ENCODE peak calls at places on chromosomes 1 and 21, in ten cellular contexts. S is HuH-7.5; B is AG09309; U is stimulated activated CD8-positive, alpha-beta memory T cell treated with anti-CD3 and anti-CD28 coated beads, Interleukin-15, amount 100 ng/mL, for 24 hours; H is body of pancreas; P is fibroblast of lung; Y is A549; T is C1 segment of cervical spinal cord; G is foreskin fibroblast; E is activated T-cell treated with anti-CD3 and anti-CD28 coated beads for 1 hour. L is an unnamed sample.

GRCh38 chr1:183021405-183022201 is 1.6 kb upstream of the LAMC1 start:
- DNase-seq in E (no peak), B (no peak), S (no peak), T (no peak), P (no peak), Y (no peak), H (no peak), U (no peak), G (no peak), L (no peak)

GRCh38 chr1:107702946-107703571 is 261.9 kb downstream of the VAV3 start:
- DNase-seq in Y (no peak), P (no peak), U (no peak), G (no peak), B (no peak), S (no peak), E (no peak), H (no peak), T (no peak), L (no peak)

GRCh38 chr21:31557956-31558838 is 101.3 kb upstream of the SOD1 start:
- DNase-seq in S (no peak), P (no peak), Y (no peak), H (peak), B (no peak), G (no peak), U (no peak), E (peak), T (peak), L (no peak)

GRCh38 chr1:43952731-43953350 is 6.1 kb downstream of the IPO13 start:
- DNase-seq in B (no peak), H (no peak), Y (no peak), S (no peak), G (no peak), U (no peak), P (no peak), E (no peak), T (peak), L (no peak)

GRCh38 chr21:31284797-31285397 is 59.2 kb downstream of the TIAM1 start:
- DNase-seq in U (no peak), P (peak), H (no peak), G (peak), Y (no peak), E (no peak), T (no peak), S (no peak), B (no peak), L (no peak)

GRCh38 chr1:55893155-55893554 is 678.0 kb upstream of the USP24 start:
- DNase-seq in P (peak), H (no peak), U (no peak), T (no peak), S (peak), G (peak), E (no peak), B (no peak), Y (peak), L (peak)

GRCh38 chr1:8464377-8464776 is 146.5 kb downstream of the SLC45A1 start:
- DNase-seq in Y (no peak), G (no peak), P (no peak), U (no peak), T (no peak), H (no peak), S (no peak), B (no peak), E (no peak), L (no peak)

GRCh38 chr21:17472592-17473271 is 40.1 kb upstream of the CXADR start:
- DNase-seq in E (no peak), G (no peak), H (no peak), Y (no peak), B (no peak), P (no peak), S (no peak), T (no peak), U (no peak), L (no peak)

GRCh38 chr1:218874801-218875400 is 298.8 kb upstream of the LYPLAL1 start:
- DNase-seq in Y (no peak), E (no peak), G (no peak), B (no peak), P (no peak), H (no peak), U (no peak), S (no peak), T (no peak), L (no peak)

GRCh38 chr1:229972600-229973296 is 94.3 kb upstream of the GALNT2 start:
- DNase-seq in E (no peak), B (no peak), Y (no peak), P (no peak), T (no peak), U (no peak), H (no peak), S (no peak), G (no peak), L (no peak)

GRCh38 chr1:119873166-119874025 is 22.9 kb downstream of the ADAM30 start:
- DNase-seq in G (peak), T (no peak), H (no peak), B (peak), P (peak), U (no peak), S (no peak), E (no peak), Y (no peak), L (no peak)

GRCh38 chr1:34590211-34590623 is 164.6 kb upstream of the GJB5 start:
- DNase-seq in B (no peak), T (no peak), E (no peak), S (no peak), Y (no peak), U (no peak), P (no peak), G (no peak), H (peak), L (no peak)

GRCh38 chr1:68232354-68233148 is at the start of gene WLS:
- DNase-seq in B (no peak), H (peak), T (peak), P (peak), U (no peak), Y (peak), G (peak), S (peak), E (no peak), L (no peak)

GRCh38 chr1:190583862-190584261 is 106.2 kb upstream of the BRINP3 start:
- DNase-seq in T (no peak), U (no peak), H (no peak), G (no peak), B (no peak), S (no peak), Y (no peak), P (no peak), E (no peak), L (no peak)

GRCh38 chr1:163013826-163014600 is 55.1 kb upstream of the RGS4 start:
- DNase-seq in E (no peak), P (no peak), G (no peak), T (no peak), S (no peak), Y (no peak), B (no peak), U (no peak), H (no peak), L (no peak)

GRCh38 chr1:44645466-44646244 is 28.6 kb downstream of the TMEM53 start:
- DNase-seq in P (peak), T (peak), G (no peak), E (no peak), U (no peak), B (no peak), H (no peak), S (no peak), Y (no peak), L (no peak)

GRCh38 chr1:92599184-92599583 is 112.5 kb upstream of the GFI1 start:
- DNase-seq in P (peak), E (no peak), S (peak), T (no peak), H (no peak), U (no peak), Y (peak), G (no peak), B (peak), L (peak)

GRCh38 chr1:244445320-244446181 is 6.2 kb downstream of the ADSS2 start:
- DNase-seq in G (peak), B (no peak), U (no peak), Y (no peak), H (no peak), E (no peak), T (no peak), P (no peak), S (no peak), L (no peak)

GRCh38 chr1:151457911-151458882 is 1.1 kb downstream of the POGZ start:
- DNase-seq in P (peak), E (peak), G (peak), H (peak), U (peak), T (peak), B (peak), S (peak), Y (peak), L (peak)

GRCh38 chr1:223401873-223402789 is 8.9 kb downstream of the CCDC185 start:
- DNase-seq in P (peak), Y (peak), T (no peak), B (peak), G (peak), S (no peak), U (no peak), H (no peak), E (no peak), L (no peak)

GRCh38 chr1:77762072-77762476 is 2.4 kb upstream of the USP33 start:
- DNase-seq in P (peak), G (peak), B (no peak), Y (no peak), H (no peak), U (no peak), E (no peak), T (no peak), S (no peak), L (no peak)

GRCh38 chr1:4837201-4837600 is 182.8 kb downstream of the AJAP1 start:
- DNase-seq in B (no peak), T (no peak), H (no peak), G (no peak), S (no peak), E (no peak), U (no peak), Y (no peak), P (no peak), L (no peak)

GRCh38 chr1:226051356-226051755 is 11.2 kb upstream of the H3-3A start:
- DNase-seq in Y (no peak), U (no peak), P (no peak), G (peak), S (no peak), E (no peak), B (no peak), H (no peak), T (no peak), L (no peak)

GRCh38 chr1:53086504-53087070 is 24.6 kb downstream of the PODN start:
- DNase-seq in B (no peak), G (no peak), S (no peak), Y (no peak), P (peak), U (no peak), H (no peak), T (no peak), E (no peak), L (no peak)